ENCODE peak calls at places on chromosomes 16 and 17, in four cellular contexts. Z is HAP-1, U is upper lobe of left lung, W is heart left ventricle. F is an unnamed sample.
A peak's percentile ranks its signal among the peaks of the same experiment; 100 is the strongest.

GRCh38 chr17:56317351-56318208 is 164.3 kb downstream of the ANKFN1 start:
- DNase-seq in Z (no peak), U (no peak), W (no peak), F (no peak)

GRCh38 chr17:35931794-35932419 is 1.3 kb upstream of the RDM1 start:
- DNase-seq in Z (no peak), U (no peak), W (peak; percentile 31), F (no peak)

GRCh38 chr16:11973065-11973464 is 3.5 kb upstream of the SNX29 start:
- DNase-seq in Z (no peak), U (peak; percentile 67), W (no peak), F (no peak)

GRCh38 chr17:44314869-44315661 is 6.7 kb downstream of the RUNDC3A start:
- DNase-seq in Z (peak; percentile 17), U (peak; percentile 39), W (no peak), F (no peak)

GRCh38 chr17:4678448-4679026 is 25.4 kb downstream of the PELP1 start:
- DNase-seq in Z (no peak), U (no peak), W (no peak), F (no peak)

GRCh38 chr17:34156401-34156740 is 98.7 kb upstream of the CCL2 start:
- DNase-seq in Z (no peak), U (no peak), W (no peak), F (no peak)

GRCh38 chr16:50360779-50361178 is 8.0 kb downstream of the BRD7 start:
- DNase-seq in Z (no peak), U (no peak), W (no peak), F (no peak)

GRCh38 chr17:38898291-38898679 is 27.1 kb upstream of the LASP1NB start:
- DNase-seq in Z (no peak), U (no peak), W (no peak), F (no peak)

GRCh38 chr17:50672831-50673551 is 34.7 kb downstream of the ANKRD40 start:
- DNase-seq in Z (no peak), U (no peak), W (peak; percentile 62), F (peak; percentile 60)

GRCh38 chr17:82201498-82201910 is 11.1 kb downstream of the CCDC57 start:
- DNase-seq in Z (no peak), U (no peak), W (no peak), F (no peak)

GRCh38 chr16:64051826-64052225 is 1070.0 kb downstream of the CDH11 start:
- DNase-seq in Z (peak; percentile 17), U (no peak), W (no peak), F (no peak)

GRCh38 chr17:55215711-55216110 is 49.0 kb upstream of the HLF start:
- DNase-seq in Z (no peak), U (peak; percentile 72), W (no peak), F (no peak)

GRCh38 chr17:28937044-28937729 is 14.1 kb downstream of the PHF12 start:
- DNase-seq in Z (no peak), U (peak; percentile 66), W (no peak), F (no peak)

GRCh38 chr16:19105891-19106624 is 7.7 kb upstream of the ITPRIPL2 start:
- DNase-seq in Z (peak; percentile 48), U (no peak), W (peak; percentile 35), F (no peak)

GRCh38 chr16:88558457-88559442 is 11.5 kb upstream of the ZC3H18 start:
- DNase-seq in Z (peak; percentile 51), U (peak; percentile 42), W (peak; percentile 88), F (peak; percentile 70)

GRCh38 chr17:42535400-42536047 is 517 bp upstream of the NAGLU start:
- DNase-seq in Z (no peak), U (no peak), W (no peak), F (no peak)

GRCh38 chr16:83689385-83689831 is 118.4 kb upstream of the HSBP1 start:
- DNase-seq in Z (no peak), U (no peak), W (no peak), F (no peak)

GRCh38 chr17:60908324-60908723 is 230.7 kb downstream of the BCAS3 start:
- DNase-seq in Z (no peak), U (no peak), W (no peak), F (no peak)

GRCh38 chr17:42563543-42563942 is 1.6 kb downstream of the COASY start:
- DNase-seq in Z (no peak), U (peak; percentile 73), W (no peak), F (no peak)

GRCh38 chr17:18259621-18260331 is 686 bp upstream of the MIEF2 start:
- DNase-seq in Z (no peak), U (no peak), W (no peak), F (no peak)

GRCh38 chr17:31497431-31497830 is 106.0 kb downstream of the RAB11FIP4 start:
- DNase-seq in Z (no peak), U (no peak), W (no peak), F (no peak)
- H3K27me3 ChIP-seq in Z (no peaks in the 10 kb centered on the region), U (no peaks in the 10 kb centered on the region), W (no peaks in the 10 kb centered on the region), F (no peaks in the 10 kb centered on the region)

GRCh38 chr16:48373258-48374050 is 11.8 kb downstream of the SIAH1 start:
- DNase-seq in Z (no peak), U (no peak), W (no peak), F (no peak)
- H3K4me1 ChIP-seq in Z (peaks cover 36% of the 10 kb centered on the region), U (peaks cover 62% of the 10 kb centered on the region), W (peaks cover 2% of the 10 kb centered on the region), F (peaks cover 37% of the 10 kb centered on the region)

GRCh38 chr17:80982426-80982974 is 9.1 kb upstream of the CHMP6 start:
- DNase-seq in Z (no peak), U (no peak), W (no peak), F (no peak)
- H3K27me3 ChIP-seq in Z (no peaks in the 10 kb centered on the region), U (no peaks in the 10 kb centered on the region), W (peaks cover 4% of the 10 kb centered on the region), F (no peaks in the 10 kb centered on the region)

GRCh38 chr16:3915438-3916250 is 35.1 kb upstream of the CREBBP start:
- DNase-seq in Z (no peak), U (no peak), W (no peak), F (no peak)
- H3K4me1 ChIP-seq in Z (no peaks in the 10 kb centered on the region), U (no peaks in the 10 kb centered on the region), W (no peaks in the 10 kb centered on the region), F (no peaks in the 10 kb centered on the region)

GRCh38 chr17:73644145-73645049 is at the start of gene SDK2:
- DNase-seq in Z (no peak), U (no peak), W (no peak), F (no peak)

GRCh38 chr17:73645050-73645871 is 1.0 kb upstream of the SDK2 start:
- DNase-seq in Z (no peak), U (no peak), W (peak; percentile 65), F (peak; percentile 71)

GRCh38 chr17:73643012-73643845 is 1.0 kb downstream of the SDK2 start:
- DNase-seq in Z (no peak), U (no peak), W (peak; percentile 56), F (peak; percentile 65)

GRCh38 chr17:73642659-73643011 is 1.6 kb downstream of the SDK2 start:
- DNase-seq in Z (no peak), U (no peak), W (no peak), F (no peak)

DNA sequence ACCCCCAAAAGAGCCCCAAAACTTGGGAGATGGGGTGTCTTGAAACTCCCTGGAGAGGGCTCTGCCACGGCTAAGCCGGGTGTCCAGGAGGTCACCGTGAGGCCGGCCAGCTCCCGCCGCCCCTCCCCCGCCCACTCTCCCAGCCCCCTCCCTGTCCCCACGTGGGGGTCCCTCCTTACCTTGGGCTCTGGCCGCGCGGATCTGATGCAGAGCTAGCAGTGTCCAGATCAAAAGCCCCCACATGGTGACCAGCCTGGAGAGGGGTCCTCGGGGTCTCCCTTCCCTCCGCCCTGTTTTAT is 450 bp downstream of the SDK2 start:
- DNase-seq in Z (no peak), U (no peak), W (no peak), F (no peak)
- H3K27me3 ChIP-seq in Z (peaks cover 49% of the 10 kb centered on the region), U (no peaks in the 10 kb centered on the region), W (no peaks in the 10 kb centered on the region), F (no peaks in the 10 kb centered on the region)

GRCh38 chr17:1005361-1005946 is 8.5 kb downstream of the TIMM22 start:
- DNase-seq in Z (no peak), U (no peak), W (peak; percentile 77), F (peak; percentile 81)

GRCh38 chr17:1003633-1003971 is 6.7 kb downstream of the TIMM22 start:
- DNase-seq in Z (no peak), U (no peak), W (no peak), F (peak; percentile 61)

GRCh38 chr17:1003972-1004768 is 7.2 kb downstream of the TIMM22 start:
- DNase-seq in Z (no peak), U (no peak), W (no peak), F (no peak)

GRCh38 chr17:1006054-1006453 is 9.1 kb downstream of the TIMM22 start:
- DNase-seq in Z (no peak), U (no peak), W (no peak), F (peak; percentile 72)

GRCh38 chr17:1004769-1005295 is 7.9 kb downstream of the TIMM22 start:
- DNase-seq in Z (no peak), U (no peak), W (no peak), F (no peak)
- H3K4me1 ChIP-seq in Z (no peaks in the 10 kb centered on the region), U (peaks cover 60% of the 10 kb centered on the region), W (peaks cover 16% of the 10 kb centered on the region), F (peaks cover 17% of the 10 kb centered on the region)

F was measured in pancreas.